ENCODE peak calls at places on chromosomes 12 and 14, in nine cellular contexts. N is A549, Q is astrocyte of the cerebellum, I is mucosa of descending colon, H is AG10803, J is body of pancreas, M is cardiac fibroblast, B is NB4, S is lung. K is an unnamed sample.

GRCh38 chr14:101123639-101124525 is 220.4 kb upstream of the RTL1 start:
- DNase-seq in N (no peak), Q (no peak), I (no peak), H (no peak), J (no peak), M (no peak), B (no peak), S (peak; percentile 28), K (no peak)

GRCh38 chr12:89701606-89702206 is 6.9 kb downstream of the ATP2B1 start:
- DNase-seq in N (no peak), Q (no peak), I (no peak), H (no peak), J (no peak), M (no peak), B (no peak), S (no peak), K (peak; percentile 22)

GRCh38 chr12:10612954-10613333 is 465 bp downstream of the MAGOHB start:
- DNase-seq in N (no peak), Q (no peak), I (no peak), H (no peak), J (no peak), M (peak; percentile 17), B (peak; percentile 23), S (no peak), K (peak; percentile 13)

GRCh38 chr14:77086951-77087350 is 11.1 kb upstream of the CIPC start:
- DNase-seq in N (no peak), Q (no peak), I (no peak), H (no peak), J (no peak), M (no peak), B (no peak), S (no peak), K (no peak)

GRCh38 chr12:4267904-4268548 is 5.5 kb upstream of the CCND2 start:
- DNase-seq in N (no peak), Q (no peak), I (no peak), H (no peak), J (no peak), M (peak; percentile 15), B (no peak), S (no peak), K (no peak)

GRCh38 chr14:81886588-81886987 is 352.9 kb upstream of the SEL1L start:
- DNase-seq in N (no peak), Q (no peak), I (no peak), H (no peak), J (no peak), M (no peak), B (no peak), S (no peak), K (no peak)

GRCh38 chr14:106876711-106877110 is 1350.3 kb downstream of the TMEM121 start:
- DNase-seq in N (no peak), Q (no peak), I (no peak), H (no peak), J (no peak), M (no peak), B (no peak), S (no peak), K (no peak)

GRCh38 chr12:31117203-31118011 is 43.7 kb downstream of the DDX11 start:
- DNase-seq in N (peak; percentile 76), Q (no peak), I (peak; percentile 64), H (no peak), J (peak; percentile 47), M (peak; percentile 24), B (peak; percentile 51), S (no peak), K (peak; percentile 45)

GRCh38 chr14:105317546-105317945 is 3.0 kb downstream of the PACS2 start:
- DNase-seq in N (no peak), Q (no peak), I (no peak), H (peak; percentile 70), J (peak; percentile 58), M (peak; percentile 48), B (no peak), S (no peak), K (no peak)

GRCh38 chr14:26833777-26834176 is 235.9 kb upstream of the NOVA1 start:
- DNase-seq in N (no peak), Q (no peak), I (no peak), H (no peak), J (no peak), M (no peak), B (no peak), S (no peak), K (no peak)

GRCh38 chr14:104254735-104255400 is 116.5 kb downstream of the KIF26A start:
- DNase-seq in N (no peak), Q (no peak), I (no peak), H (no peak), J (no peak), M (no peak), B (no peak), S (no peak), K (no peak)

GRCh38 chr12:25017336-25017735 is 68.4 kb upstream of the BCAT1 start:
- DNase-seq in N (no peak), Q (no peak), I (no peak), H (no peak), J (no peak), M (peak; percentile 33), B (no peak), S (no peak), K (no peak)

GRCh38 chr14:40463886-40464285 is 1031.7 kb upstream of the FBXO33 start:
- DNase-seq in N (no peak), Q (no peak), I (no peak), H (no peak), J (no peak), M (no peak), B (no peak), S (no peak), K (no peak)

GRCh38 chr12:81333812-81334211 is 255.9 kb downstream of the ACSS3 start:
- DNase-seq in N (no peak), Q (no peak), I (no peak), H (no peak), J (no peak), M (no peak), B (no peak), S (no peak), K (no peak)

GRCh38 chr12:81327458-81327857 is 249.6 kb downstream of the ACSS3 start:
- DNase-seq in N (no peak), Q (no peak), I (no peak), H (no peak), J (no peak), M (no peak), B (no peak), S (no peak), K (no peak)

GRCh38 chr12:81332054-81332453 is 254.2 kb downstream of the ACSS3 start:
- DNase-seq in N (no peak), Q (no peak), I (no peak), H (no peak), J (no peak), M (no peak), B (no peak), S (no peak), K (no peak)

GRCh38 chr12:81329088-81329487 is 251.2 kb downstream of the ACSS3 start:
- DNase-seq in N (no peak), Q (no peak), I (no peak), H (peak; percentile 4), J (no peak), M (peak; percentile 41), B (peak; percentile 46), S (no peak), K (peak; percentile 49)

DNA sequence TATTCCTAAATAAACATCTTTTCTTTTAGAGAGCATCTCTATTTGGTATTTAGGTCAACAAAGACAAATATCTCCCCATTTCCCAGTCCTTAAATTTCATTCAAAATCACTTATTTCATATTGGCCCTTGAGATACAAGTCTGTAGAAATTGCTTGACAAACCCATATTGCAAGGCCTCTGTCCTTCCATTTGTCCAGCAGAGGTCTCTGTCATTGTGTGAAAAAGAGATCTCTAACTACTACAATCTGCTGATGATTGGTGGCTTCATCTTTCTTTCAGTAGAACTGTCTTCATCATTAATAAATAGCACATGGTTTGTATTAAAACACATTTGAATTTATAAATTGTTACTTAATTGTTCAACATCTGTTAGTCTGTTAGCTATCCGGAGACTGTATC is 252.6 kb downstream of the ACSS3 start:
- DNase-seq in N (no peak), Q (no peak), I (no peak), H (no peak), J (no peak), M (peak; percentile 8), B (peak; percentile 9), S (no peak), K (no peak)
- TF ChIP-seq CTCF in N (no peak), Q (no peak), I (no peak), H (no peak), J (no peak), M (no peak), B (no peak), S (no peak), K (no peak)

GRCh38 chr12:22971247-22971646 is 346.3 kb downstream of the ETNK1 start:
- DNase-seq in N (no peak), Q (no peak), I (no peak), H (peak; percentile 43), J (no peak), M (no peak), B (no peak), S (no peak), K (no peak)
- H3K4me3 ChIP-seq in N (no peak overlapping the region), Q (no peak overlapping the region), I (no peak overlapping the region), H (peak overlapping the region; percentile 5), J (no peak overlapping the region), M (no peak overlapping the region), B (no peak overlapping the region), S (no peak overlapping the region), K (no peak overlapping the region)

DNA sequence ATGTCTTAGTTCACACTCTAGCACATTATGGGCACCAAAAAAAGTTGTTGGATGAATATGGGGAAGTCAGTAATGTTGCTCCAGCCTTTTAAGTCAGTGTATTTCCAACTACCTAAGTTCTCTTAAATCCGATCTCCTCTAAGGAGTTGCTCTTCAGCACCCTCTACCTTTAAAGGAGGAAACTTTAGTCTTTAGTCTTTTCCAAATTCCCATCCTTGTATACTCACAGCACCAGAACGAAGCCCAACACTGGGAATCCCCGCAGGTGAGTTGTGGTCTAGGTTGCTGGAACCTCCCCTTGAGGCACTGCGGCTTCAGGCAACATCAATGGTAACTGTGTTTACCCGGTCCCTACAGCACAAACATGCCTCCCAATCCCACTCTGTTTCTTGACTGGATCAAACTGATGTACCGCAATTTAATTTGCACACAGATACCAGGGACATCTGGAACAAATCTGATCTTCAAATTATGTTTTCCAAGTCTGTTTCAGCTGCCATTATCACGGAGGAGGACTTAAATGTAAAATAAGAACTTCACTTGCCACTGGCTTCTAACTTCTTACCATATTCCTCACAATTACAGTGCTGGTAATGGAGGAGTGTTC is 179.0 kb downstream of the FOXN3 start:
- DNase-seq in N (no peak), Q (no peak), I (no peak), H (peak; percentile 23), J (no peak), M (peak; percentile 38), B (peak; percentile 20), S (no peak), K (no peak)
- TF ChIP-seq CTCF in N (peak; percentile 36), Q (peak; percentile 50), I (no peak), H (peak; percentile 63), J (peak; percentile 13), M (peak; percentile 46), B (peak; percentile 6), S (no peak), K (no peak)

DNA sequence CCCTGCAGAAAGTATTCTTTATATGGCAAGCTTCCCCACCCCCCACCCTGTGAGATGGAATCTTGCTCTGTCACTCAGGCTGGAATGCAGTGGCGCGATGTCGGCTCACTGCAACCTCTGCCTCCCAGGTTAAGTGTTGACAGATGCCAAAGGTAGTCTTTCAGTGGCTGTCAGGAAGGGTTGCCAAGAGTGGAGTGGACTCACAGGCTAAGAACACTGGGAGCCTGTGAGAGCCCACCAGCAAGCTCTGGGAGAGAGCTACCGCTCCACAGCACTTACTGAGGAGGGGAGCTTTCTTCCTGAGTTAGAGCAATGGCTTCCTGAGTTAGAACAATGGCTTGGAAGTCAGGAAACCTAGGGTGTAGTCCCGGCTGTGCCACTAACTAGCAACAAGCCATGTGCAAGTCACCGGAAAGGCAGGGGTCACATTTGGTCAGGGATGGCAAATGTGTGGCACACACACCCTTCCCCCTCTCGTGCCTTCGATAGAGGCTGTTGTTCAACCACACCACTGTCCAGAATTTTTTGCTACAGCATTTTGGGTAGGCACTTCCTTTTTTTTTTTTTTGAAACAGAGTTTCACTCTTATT is 2.6 kb downstream of the RNASE1 start:
- DNase-seq in N (no peak), Q (no peak), I (no peak), H (no peak), J (peak; percentile 67), M (no peak), B (peak; percentile 70), S (peak; percentile 78), K (no peak)
- H3K4me3 ChIP-seq in N (no peak overlapping the region), Q (no peak overlapping the region), I (no peak overlapping the region), H (no peak overlapping the region), J (no peak overlapping the region), M (no peak overlapping the region), B (no peak overlapping the region), S (no peak overlapping the region), K (no peak overlapping the region)